ENCODE peak calls at places on chromosomes 11 and 22, in four cellular contexts. S is fibroblast of mammary gland, B is non-pigmented ciliary epithelial cell, Y is RPMI7951. Q is an unnamed sample.

GRCh38 chr22:43152355-43153071 is 1.2 kb downstream of the TSPO start:
- DNase-seq in B (no peak), Y (peak), S (peak), Q (peak)

GRCh38 chr11:3907590-3907989 is 52.1 kb downstream of the STIM1 start:
- DNase-seq in S (no peak), Y (peak), B (no peak), Q (no peak)

GRCh38 chr22:46008291-46008690 is 31.3 kb upstream of the WNT7B start:
- DNase-seq in S (no peak), Y (no peak), B (no peak), Q (peak)

GRCh38 chr11:3229673-3230630 is 2.3 kb downstream of the MRGPRE start:
- DNase-seq in B (no peak), S (no peak), Y (no peak), Q (no peak)

GRCh38 chr22:39955675-39956074 is 4.5 kb upstream of the TMA7B start:
- DNase-seq in B (no peak), S (no peak), Y (no peak), Q (no peak)

GRCh38 chr11:16606784-16607674 is 131.4 kb upstream of the C11orf58 start:
- DNase-seq in S (no peak), Y (no peak), B (no peak), Q (no peak)

GRCh38 chr11:16806791-16807190 is 68.3 kb downstream of the C11orf58 start:
- DNase-seq in S (peak), Y (no peak), B (no peak), Q (peak)

GRCh38 chr22:16608931-16609330 is 16.3 kb upstream of the CCT8L2 start:
- DNase-seq in Y (no peak), S (no peak), B (no peak), Q (no peak)

GRCh38 chr11:90476442-90477007 is 253.7 kb upstream of the CHORDC1 start:
- DNase-seq in S (peak), B (no peak), Y (peak), Q (peak)

GRCh38 chr11:86865436-86865835 is 65.1 kb downstream of the PRSS23 start:
- DNase-seq in S (no peak), B (no peak), Y (no peak), Q (no peak)

GRCh38 chr11:35324981-35325380 is 94.4 kb downstream of the SLC1A2 start:
- DNase-seq in Y (peak), S (peak), B (no peak), Q (peak)

GRCh38 chr11:126318642-126319373 is 14.9 kb downstream of the DCPS start:
- DNase-seq in B (peak), Y (peak), S (peak), Q (peak)

GRCh38 chr11:114259551-114259983 is 36.6 kb upstream of the NNMT start:
- DNase-seq in Y (no peak), S (no peak), B (no peak), Q (no peak)

GRCh38 chr22:31291716-31292644 is at the start of gene PIK3IP1:
- DNase-seq in Y (peak), B (peak), S (peak), Q (peak)

GRCh38 chr22:45227645-45228400 is 12.9 kb downstream of the KIAA0930 start:
- DNase-seq in Y (no peak), S (no peak), B (no peak), Q (no peak)

GRCh38 chr22:45775062-45775461 is 103.4 kb downstream of the ATXN10 start:
- DNase-seq in S (no peak), Y (no peak), B (no peak), Q (no peak)

GRCh38 chr22:49255154-49255553 is 572.5 kb downstream of the BRD1 start:
- DNase-seq in S (no peak), Y (no peak), B (no peak), Q (no peak)

GRCh38 chr11:69411257-69411924 is 70.1 kb upstream of the LINC01488 start:
- DNase-seq in Y (no peak), S (peak), B (no peak), Q (peak)

GRCh38 chr11:118343981-118344521 is at the start of gene CD3G:
- DNase-seq in S (no peak), B (no peak), Y (no peak), Q (no peak)

GRCh38 chr11:22304337-22304961 is 33.7 kb upstream of the SLC17A6 start:
- DNase-seq in S (peak), B (peak), Y (peak), Q (peak)

GRCh38 chr11:74276581-74276980 is 34.9 kb downstream of the P4HA3 start:
- DNase-seq in S (peak), Y (peak), B (no peak), Q (peak)

Q was measured in GM23248.